ENCODE peak calls at places on chromosomes 5 and 9, in nine cellular contexts. Y is sciatic nerve; H is nephron progenitor cell; F is activated T-cell treated with anti-CD3 and anti-CD28 coated beads, Interleukin-2, amount 50 U/mL, for 72 hours; X is NCI-H526 treated with DMSO at 0.1 percent for 48 hours; S is AG08395; P is NCI-H510A treated with DMSO at 0.1 percent for 48 hours; K is MG63; A is EL. B is an unnamed sample.

GRCh38 chr5:172901012-172901780 is 58.0 kb upstream of the RPL26L1 start:
- DNase-seq in Y (no peak), H (peak; percentile 51), F (no peak), X (no peak), S (no peak), P (no peak), K (peak; percentile 86), A (peak; percentile 96), B (no peak)

GRCh38 chr9:3189113-3189861 is 336.5 kb downstream of the RFX3 start:
- DNase-seq in Y (no peak), H (no peak), F (no peak), X (no peak), S (no peak), P (no peak), K (no peak), A (no peak), B (no peak)

GRCh38 chr5:93585753-93586385 is 2.8 kb downstream of the NR2F1 start:
- DNase-seq in Y (no peak), H (peak; percentile 52), F (no peak), X (no peak), S (no peak), P (no peak), K (no peak), A (peak; percentile 24), B (no peak)

GRCh38 chr5:160021818-160022446 is 13.0 kb downstream of the TTC1 start:
- DNase-seq in Y (no peak), H (peak; percentile 58), F (peak; percentile 41), X (peak; percentile 19), S (peak; percentile 62), P (peak; percentile 38), K (peak; percentile 23), A (peak; percentile 69), B (peak; percentile 8)

GRCh38 chr5:88819332-88819999 is 63.5 kb downstream of the MEF2C start:
- DNase-seq in Y (no peak), H (no peak), F (no peak), X (no peak), S (no peak), P (no peak), K (no peak), A (no peak), B (no peak)

GRCh38 chr9:115369322-115369957 is 251.5 kb upstream of the TNC start:
- DNase-seq in Y (no peak), H (no peak), F (no peak), X (no peak), S (peak; percentile 44), P (peak; percentile 16), K (peak; percentile 89), A (peak; percentile 23), B (no peak)

GRCh38 chr5:139660105-139660915 is 12.2 kb downstream of the CXXC5 start:
- DNase-seq in Y (peak; percentile 78), H (no peak), F (no peak), X (no peak), S (peak; percentile 35), P (peak; percentile 12), K (peak; percentile 98), A (peak; percentile 76), B (no peak)

GRCh38 chr5:96320797-96321196 is 112.3 kb downstream of the PCSK1 start:
- DNase-seq in Y (no peak), H (no peak), F (no peak), X (no peak), S (no peak), P (no peak), K (peak; percentile 34), A (peak; percentile 55), B (no peak)

GRCh38 chr9:82957526-82958379 is 105.2 kb downstream of the RASEF start:
- DNase-seq in Y (no peak), H (peak; percentile 31), F (no peak), X (peak; percentile 44), S (no peak), P (no peak), K (no peak), A (no peak), B (no peak)

GRCh38 chr5:38742821-38743220 is 103.0 kb upstream of the OSMR start:
- DNase-seq in Y (no peak), H (no peak), F (no peak), X (no peak), S (no peak), P (no peak), K (no peak), A (no peak), B (no peak)